ENCODE peak calls at places on chromosomes 3 and 15, in seven cellular contexts. K is MM.1S, P is PC-3, U is OCI-LY7, M is GM23338, B is GM23248, C is HCT116. L is an unnamed sample.

GRCh38 chr15:90035835-90036220 is 34.7 kb downstream of the ZNF710 start:
- DNase-seq in K (no peak), P (no peak), U (no peak), M (no peak), B (no peak), C (no peak), L (no peak)

GRCh38 chr3:120429921-120430361 is 20.9 kb downstream of the FSTL1 start:
- DNase-seq in K (no peak), P (no peak), U (no peak), M (no peak), B (peak; percentile 85), C (no peak), L (no peak)

GRCh38 chr15:71275566-71276354 is 160.5 kb downstream of the THSD4 start:
- DNase-seq in K (no peak), P (peak; percentile 22), U (no peak), M (no peak), B (no peak), C (no peak), L (no peak)

GRCh38 chr3:133464573-133464972 is 64.7 kb downstream of the BFSP2 start:
- DNase-seq in K (peak; percentile 65), P (peak; percentile 62), U (peak; percentile 77), M (no peak), B (peak; percentile 73), C (no peak), L (no peak)

GRCh38 chr15:96353931-96354730 is 23.6 kb downstream of the NR2F2 start:
- DNase-seq in K (no peak), P (peak; percentile 22), U (no peak), M (peak; percentile 80), B (peak; percentile 71), C (no peak), L (peak; percentile 61)

GRCh38 chr3:35758358-35758757 is 119.0 kb downstream of the ARPP21 start:
- DNase-seq in K (no peak), P (no peak), U (no peak), M (peak; percentile 78), B (no peak), C (no peak), L (no peak)

GRCh38 chr3:33751320-33751719 is 33.3 kb upstream of the CLASP2 start:
- DNase-seq in K (no peak), P (no peak), U (no peak), M (no peak), B (no peak), C (no peak), L (no peak)

GRCh38 chr3:146679995-146680394 is 74.8 kb upstream of the PLSCR5 start:
- DNase-seq in K (no peak), P (no peak), U (no peak), M (no peak), B (no peak), C (no peak), L (no peak)

GRCh38 chr3:182234881-182235280 is 523.2 kb downstream of the SOX2 start:
- DNase-seq in K (no peak), P (no peak), U (no peak), M (no peak), B (no peak), C (no peak), L (no peak)

GRCh38 chr3:186779204-186779603 is 4.2 kb upstream of the EIF4A2 start:
- DNase-seq in K (no peak), P (no peak), U (no peak), M (no peak), B (no peak), C (no peak), L (no peak)

GRCh38 chr3:73687081-73688004 is 62.6 kb upstream of the PDZRN3 start:
- DNase-seq in K (no peak), P (no peak), U (no peak), M (no peak), B (peak; percentile 44), C (no peak), L (peak; percentile 17)

GRCh38 chr3:186653079-186653710 is 12.6 kb upstream of the HRG start:
- DNase-seq in K (no peak), P (no peak), U (peak; percentile 90), M (no peak), B (no peak), C (no peak), L (no peak)

GRCh38 chr3:106397004-106397403 is 528.2 kb upstream of the CBLB start:
- DNase-seq in K (no peak), P (no peak), U (no peak), M (peak; percentile 60), B (no peak), C (no peak), L (no peak)

GRCh38 chr3:171396048-171396447 is 64.2 kb downstream of the TNIK start:
- DNase-seq in K (no peak), P (peak; percentile 30), U (no peak), M (no peak), B (peak; percentile 12), C (no peak), L (no peak)

GRCh38 chr3:187765342-187765741 is 20.1 kb upstream of the BCL6 start:
- DNase-seq in K (no peak), P (peak; percentile 55), U (no peak), M (no peak), B (peak; percentile 47), C (no peak), L (no peak)

DNA sequence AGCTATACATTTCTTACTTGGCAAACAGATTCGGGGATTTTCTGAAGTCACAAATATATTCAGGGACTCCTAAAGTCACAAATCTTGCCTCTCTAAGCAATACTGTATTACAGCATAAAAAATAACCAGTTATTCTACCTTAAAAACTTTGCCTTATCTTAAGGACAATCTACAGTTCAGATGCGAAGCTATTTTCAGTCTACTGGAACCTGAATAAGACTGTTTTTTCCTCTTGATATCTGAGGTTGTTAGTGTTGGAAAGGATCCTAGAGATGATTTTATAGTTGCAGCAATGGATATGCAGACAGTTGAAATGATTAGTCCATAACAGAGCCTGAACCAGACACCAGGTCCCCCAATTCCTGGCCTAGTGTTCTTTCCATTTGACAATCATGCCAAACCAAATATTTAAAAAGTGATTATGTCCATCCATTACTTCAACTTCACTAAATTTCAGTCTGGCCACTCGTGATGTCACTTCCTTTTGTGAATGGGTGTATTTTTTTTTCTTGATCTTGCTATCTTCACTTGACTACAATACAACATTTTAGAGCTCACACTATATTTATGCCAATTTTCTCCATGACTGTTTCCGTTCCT is 1.8 kb downstream of the HDGFL3 start:
- DNase-seq in K (no peak), P (peak; percentile 46), U (peak; percentile 8), M (no peak), B (peak; percentile 56), C (no peak), L (no peak)
- H3K27ac ChIP-seq in K (no peak overlapping the region), P (no peak overlapping the region), U (no peak overlapping the region), M (peak overlapping the region; percentile 56), B (peak overlapping the region; percentile 27), C (no peak overlapping the region), L (peak overlapping the region; percentile 94)

GRCh38 chr15:64979252-64979710 is 10.4 kb downstream of the SPG21 start:
- DNase-seq in K (no peak), P (no peak), U (no peak), M (peak; percentile 32), B (no peak), C (no peak), L (no peak)

GRCh38 chr15:64969401-64969800 is 20.3 kb downstream of the SPG21 start:
- DNase-seq in K (no peak), P (no peak), U (no peak), M (no peak), B (no peak), C (no peak), L (no peak)

GRCh38 chr15:64970696-64971095 is 19.0 kb downstream of the SPG21 start:
- DNase-seq in K (no peak), P (no peak), U (no peak), M (no peak), B (no peak), C (no peak), L (no peak)

DNA sequence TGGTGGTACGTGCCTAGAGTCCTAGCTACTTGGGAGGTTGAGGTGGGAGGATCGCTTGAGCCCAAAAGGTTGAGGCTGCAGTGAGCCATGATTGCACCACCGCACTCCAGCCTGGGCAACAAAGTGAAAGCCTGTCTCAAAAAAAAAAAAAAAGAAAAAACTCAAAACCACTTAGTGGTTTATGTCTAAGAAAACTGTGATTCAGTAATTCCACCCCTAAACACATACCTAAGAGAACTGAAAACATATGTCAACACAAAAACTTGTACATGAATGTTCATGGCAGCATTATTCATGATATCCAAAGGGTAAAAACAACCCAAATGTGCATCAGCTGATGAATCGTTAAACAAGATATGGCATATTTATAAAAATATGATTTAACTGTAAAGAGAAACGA is 14.3 kb downstream of the SPG21 start:
- DNase-seq in K (no peak), P (no peak), U (no peak), M (no peak), B (peak; percentile 50), C (no peak), L (no peak)
- H3K79me2 ChIP-seq in K (no peaks in the 10 kb centered on the region), P (no peaks in the 10 kb centered on the region), U (no peaks in the 10 kb centered on the region), M (no peaks in the 10 kb centered on the region), B (no peaks in the 10 kb centered on the region), C (peaks cover 5% of the 10 kb centered on the region), L (peaks cover 6% of the 10 kb centered on the region)

DNA sequence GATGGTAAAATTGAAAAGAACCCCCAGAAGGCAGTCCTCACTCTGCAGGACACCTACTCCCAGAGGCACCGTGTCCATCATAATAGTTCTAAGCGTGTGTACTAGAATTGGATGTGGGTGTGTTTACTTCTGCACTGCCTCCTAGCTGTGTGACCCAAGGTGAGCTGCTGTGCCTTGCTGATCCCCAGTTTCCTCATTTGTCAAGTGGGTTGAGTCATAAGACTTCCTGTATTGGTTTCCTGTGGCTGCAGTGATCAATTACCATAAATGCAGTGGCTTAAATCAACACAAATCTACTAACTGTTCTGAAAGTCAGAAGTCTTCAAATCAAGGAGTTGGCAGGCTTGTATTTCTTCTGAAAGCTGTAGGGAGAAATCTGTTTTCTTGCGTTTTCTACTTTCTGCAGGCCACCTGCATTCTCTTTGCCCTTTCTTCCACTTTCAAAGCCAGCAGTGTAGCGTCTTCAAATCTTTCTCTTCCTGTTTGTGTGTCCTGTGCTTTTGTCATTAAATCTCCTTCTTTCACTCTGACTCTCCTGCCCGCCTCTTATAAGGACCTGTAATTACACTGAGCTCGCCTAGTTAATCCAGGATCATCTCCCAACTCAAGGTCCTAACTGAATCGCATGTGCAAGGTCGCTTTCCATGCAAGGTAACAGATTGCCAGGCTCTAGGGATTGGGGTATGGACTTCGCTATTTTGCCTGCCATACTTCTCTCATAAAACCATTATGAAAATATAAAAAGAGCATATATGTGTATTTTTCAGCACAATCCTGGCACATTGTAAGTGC is 59.0 kb downstream of the RORA start:
- DNase-seq in K (peak; percentile 73), P (no peak), U (peak; percentile 44), M (peak; percentile 52), B (no peak), C (no peak), L (no peak)
- H3K9me2 ChIP-seq in K (no peaks in the 10 kb centered on the region), P (no peaks in the 10 kb centered on the region), U (no peaks in the 10 kb centered on the region), M (no peaks in the 10 kb centered on the region), B (no peaks in the 10 kb centered on the region), C (no peaks in the 10 kb centered on the region), L (no peaks in the 10 kb centered on the region)

GRCh38 chr3:177441281-177441812 is 244.1 kb upstream of the TBL1XR1 start:
- DNase-seq in K (no peak), P (no peak), U (no peak), M (no peak), B (peak; percentile 35), C (no peak), L (no peak)

GRCh38 chr3:177438596-177439220 is 241.4 kb upstream of the TBL1XR1 start:
- DNase-seq in K (no peak), P (peak; percentile 28), U (no peak), M (no peak), B (peak; percentile 25), C (no peak), L (no peak)

GRCh38 chr3:177437513-177438337 is 240.4 kb upstream of the TBL1XR1 start:
- DNase-seq in K (no peak), P (no peak), U (no peak), M (no peak), B (no peak), C (no peak), L (no peak)

GRCh38 chr3:177440456-177441105 is 243.3 kb upstream of the TBL1XR1 start:
- DNase-seq in K (no peak), P (peak; percentile 87), U (no peak), M (no peak), B (peak; percentile 47), C (no peak), L (no peak)

GRCh38 chr3:177439729-177440269 is 242.5 kb upstream of the TBL1XR1 start:
- DNase-seq in K (no peak), P (no peak), U (no peak), M (no peak), B (no peak), C (no peak), L (no peak)
- H3K27ac ChIP-seq in K (no peak overlapping the region), P (no peak overlapping the region), U (no peak overlapping the region), M (no peak overlapping the region), B (no peak overlapping the region), C (no peak overlapping the region), L (no peak overlapping the region)